ENCODE peak calls at places on chromosomes 2 and 18, in seven cellular contexts. I, M, Z, N, S, E and A are unnamed samples.

GRCh38 chr18:79786781-79787526 is 10.8 kb upstream of the KCNG2 start:
- DNase-seq in M (no peak), S (no peak), E (no peak), N (no peak), Z (no peak), I (no peak), A (no peak)

GRCh38 chr18:54828290-54828871 is at the start of gene RAB27B:
- DNase-seq in I (peak), M (peak), Z (peak), E (peak), N (peak), S (peak), A (no peak)

GRCh38 chr2:127080941-127081769 is 25.8 kb downstream of the BIN1 start:
- DNase-seq in N (no peak), Z (peak), S (no peak), I (peak), E (no peak), M (no peak), A (no peak)

GRCh38 chr18:32891130-32891529 is 118.3 kb upstream of the KLHL14 start:
- DNase-seq in S (peak), Z (no peak), M (no peak), N (no peak), I (no peak), E (no peak), A (no peak)

GRCh38 chr2:24513266-24513665 is 22.2 kb downstream of the NCOA1 start:
- DNase-seq in M (no peak), Z (no peak), I (no peak), N (no peak), S (no peak), E (no peak), A (no peak)

GRCh38 chr18:76459687-76460350 is 35.2 kb downstream of the ZNF516 start:
- DNase-seq in I (no peak), Z (no peak), S (no peak), N (peak), E (no peak), M (peak), A (peak)

GRCh38 chr18:79393181-79393598 is 2.5 kb upstream of the NFATC1 start:
- DNase-seq in M (no peak), I (peak), S (no peak), E (no peak), N (no peak), Z (no peak), A (no peak)

GRCh38 chr2:235194836-235195235 is 243.0 kb downstream of the SH3BP4 start:
- DNase-seq in Z (no peak), M (no peak), S (no peak), E (no peak), I (no peak), N (no peak), A (no peak)

GRCh38 chr2:174493549-174494331 is 6.9 kb upstream of the GPR155 start:
- DNase-seq in N (no peak), M (no peak), Z (no peak), E (no peak), S (peak), I (no peak), A (no peak)

GRCh38 chr2:157174321-157174720 is 83.2 kb upstream of the GALNT5 start:
- DNase-seq in Z (no peak), I (no peak), M (no peak), S (no peak), N (no peak), E (no peak), A (no peak)

GRCh38 chr2:20057268-20057667 is 5.8 kb upstream of the LAPTM4A start:
- DNase-seq in E (no peak), I (no peak), Z (no peak), S (no peak), M (no peak), N (no peak), A (no peak)

GRCh38 chr2:34961822-34962221 is 1362.7 kb upstream of the FAM98A start:
- DNase-seq in Z (no peak), S (no peak), I (no peak), E (no peak), M (no peak), N (no peak), A (no peak)

GRCh38 chr18:59715966-59716369 is 18.7 kb upstream of the CCBE1 start:
- DNase-seq in I (no peak), M (peak), E (no peak), S (no peak), Z (no peak), N (no peak), A (peak)

GRCh38 chr18:52367962-52368745 is 28.2 kb downstream of the DCC start:
- DNase-seq in Z (no peak), S (no peak), M (no peak), I (no peak), N (no peak), E (no peak), A (no peak)

GRCh38 chr2:112634153-112634873 is 11.4 kb upstream of the SLC20A1 start:
- DNase-seq in E (no peak), I (peak), S (no peak), Z (peak), N (peak), M (no peak), A (no peak)

GRCh38 chr2:7241041-7241440 is 323.8 kb downstream of the RNF144A start:
- DNase-seq in Z (no peak), N (no peak), S (no peak), E (no peak), I (no peak), M (no peak), A (no peak)

GRCh38 chr2:148957023-148957422 is 81.5 kb upstream of the LYPD6B start:
- DNase-seq in I (no peak), N (no peak), M (no peak), S (no peak), Z (no peak), E (no peak), A (no peak)

GRCh38 chr2:20231632-20232031 is 6.7 kb upstream of the SDC1 start:
- DNase-seq in I (no peak), N (peak), S (no peak), Z (no peak), E (peak), M (peak), A (no peak)

GRCh38 chr18:11981633-11982366 is 493 bp downstream of the IMPA2 start:
- DNase-seq in E (peak), M (no peak), S (peak), N (no peak), Z (no peak), I (peak), A (no peak)

GRCh38 chr18:7084080-7084765 is 33.4 kb downstream of the LAMA1 start:
- DNase-seq in N (no peak), S (no peak), I (no peak), M (no peak), Z (no peak), E (no peak), A (no peak)

GRCh38 chr18:47254341-47254939 is 3.0 kb upstream of the SKOR2 start:
- DNase-seq in Z (no peak), E (no peak), S (no peak), N (no peak), M (no peak), I (no peak), A (no peak)

GRCh38 chr2:217371681-217372297 is 511.9 kb upstream of the TNP1 start:
- DNase-seq in Z (no peak), S (no peak), E (no peak), M (no peak), N (no peak), I (peak), A (no peak)

GRCh38 chr2:56523815-56524214 is 340.0 kb downstream of the CCDC85A start:
- DNase-seq in M (no peak), N (no peak), Z (no peak), E (no peak), I (no peak), S (no peak), A (no peak)

GRCh38 chr2:109031481-109032228 is 42.6 kb upstream of the EDAR start:
- DNase-seq in Z (peak), I (peak), M (no peak), S (peak), N (peak), E (no peak), A (peak)

GRCh38 chr18:9135912-9136314 is 668 bp upstream of the ANKRD12 start:
- DNase-seq in M (peak), I (no peak), N (no peak), E (peak), Z (no peak), S (peak), A (no peak)

GRCh38 chr18:58194028-58194427 is 150.0 kb downstream of the NEDD4L start:
- DNase-seq in E (no peak), Z (no peak), N (no peak), S (no peak), I (no peak), M (no peak), A (no peak)

GRCh38 chr2:12097860-12098259 is 351.4 kb downstream of the LPIN1 start:
- DNase-seq in M (no peak), S (no peak), N (no peak), I (no peak), Z (no peak), E (no peak), A (no peak)